ENCODE peak calls at places on chromosomes 3 and 15, in nine cellular contexts. K is RWPE2; F is right cardiac atrium; T is psoas muscle; Z is suprapubic skin; Q is CD8-positive, alpha-beta T cell; X is right atrium auricular region; I is MM.1S; Y is aorta. V is an unnamed sample.

GRCh38 chr3:109224333-109224732 is 87.8 kb downstream of the C3orf85 start:
- DNase-seq in K (no peak), F (no peak), T (no peak), Z (no peak), Q (no peak), X (no peak), I (peak; percentile 28), Y (no peak), V (no peak)

GRCh38 chr3:127399154-127399553 is 111.3 kb upstream of the PRR20G start:
- DNase-seq in K (no peak), F (no peak), T (no peak), Z (no peak), Q (no peak), X (no peak), I (no peak), Y (no peak), V (no peak)

GRCh38 chr3:57983734-57984518 is 24.3 kb upstream of the FLNB start:
- DNase-seq in K (no peak), F (peak; percentile 80), T (peak; percentile 72), Z (no peak), Q (no peak), X (peak; percentile 76), I (peak; percentile 70), Y (no peak), V (no peak)

GRCh38 chr15:98018761-98019351 is 58.4 kb downstream of the ARRDC4 start:
- DNase-seq in K (no peak), F (no peak), T (no peak), Z (no peak), Q (no peak), X (no peak), I (no peak), Y (no peak), V (no peak)

GRCh38 chr15:65663521-65663920 is 41.8 kb downstream of the SLC24A1 start:
- DNase-seq in K (no peak), F (no peak), T (no peak), Z (no peak), Q (no peak), X (no peak), I (no peak), Y (no peak), V (peak; percentile 23)

GRCh38 chr15:52306270-52306669 is 10.7 kb upstream of the MYO5C start:
- DNase-seq in K (no peak), F (no peak), T (no peak), Z (no peak), Q (no peak), X (no peak), I (no peak), Y (no peak), V (no peak)

GRCh38 chr3:108931025-108931424 is 22.7 kb downstream of the GUCA1C start:
- DNase-seq in K (no peak), F (no peak), T (no peak), Z (no peak), Q (no peak), X (no peak), I (no peak), Y (no peak), V (no peak)

GRCh38 chr3:159787794-159788205 is 200.8 kb upstream of the IL12A start:
- DNase-seq in K (no peak), F (no peak), T (no peak), Z (no peak), Q (no peak), X (no peak), I (no peak), Y (no peak), V (no peak)

GRCh38 chr15:65409284-65409631 is 13.5 kb downstream of the IGDCC4 start:
- DNase-seq in K (no peak), F (no peak), T (no peak), Z (no peak), Q (no peak), X (no peak), I (no peak), Y (no peak), V (no peak)

GRCh38 chr3:117252208-117252607 is 542.6 kb downstream of the TUSC7 start:
- DNase-seq in K (no peak), F (no peak), T (no peak), Z (no peak), Q (no peak), X (no peak), I (no peak), Y (no peak), V (no peak)

GRCh38 chr3:194468086-194468485 is 18.7 kb downstream of the ATP13A3 start:
- DNase-seq in K (no peak), F (no peak), T (no peak), Z (no peak), Q (no peak), X (no peak), I (no peak), Y (no peak), V (no peak)

GRCh38 chr3:4835616-4836043 is 143.6 kb upstream of the BHLHE40 start:
- DNase-seq in K (no peak), F (no peak), T (no peak), Z (no peak), Q (no peak), X (no peak), I (no peak), Y (no peak), V (no peak)

GRCh38 chr3:106036706-106037105 is 167.9 kb upstream of the CBLB start:
- DNase-seq in K (no peak), F (no peak), T (no peak), Z (no peak), Q (no peak), X (no peak), I (no peak), Y (no peak), V (no peak)

DNA sequence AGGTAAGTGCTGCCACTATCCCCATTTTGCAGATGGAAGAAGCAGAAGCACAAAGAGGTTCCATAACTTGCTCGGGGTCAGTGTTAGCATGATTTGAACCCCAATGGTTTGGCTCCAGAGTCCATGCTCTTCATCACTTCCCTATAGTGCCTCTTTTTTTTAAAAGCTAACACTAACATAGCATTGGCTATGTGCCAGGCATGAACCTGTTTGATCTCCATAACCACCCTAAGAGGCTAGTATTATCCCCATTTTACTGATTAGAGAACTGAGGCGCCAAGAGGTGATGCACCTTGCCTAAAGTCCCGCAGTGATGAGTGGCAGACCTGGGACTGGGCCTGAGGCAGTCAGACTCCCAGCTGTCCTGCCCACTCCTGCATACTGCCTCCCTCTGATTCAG is 7.3 kb downstream of the LINGO1 start:
- DNase-seq in K (no peak), F (no peak), T (no peak), Z (no peak), Q (no peak), X (no peak), I (no peak), Y (no peak), V (no peak)
- H3K4me1 ChIP-seq in K (no peaks in the 10 kb centered on the region), F (no peaks in the 10 kb centered on the region), T (no peaks in the 10 kb centered on the region), Z (no peaks in the 10 kb centered on the region), Q (no peaks in the 10 kb centered on the region), X (no peaks in the 10 kb centered on the region), I (no peaks in the 10 kb centered on the region), Y (no peaks in the 10 kb centered on the region), V (peaks cover 9% of the 10 kb centered on the region)

GRCh38 chr3:56800373-56801150 is 1.2 kb downstream of the ARHGEF3 start:
- DNase-seq in K (no peak), F (peak; percentile 48), T (no peak), Z (no peak), Q (peak; percentile 78), X (no peak), I (peak; percentile 74), Y (no peak), V (no peak)

GRCh38 chr3:56801597-56802410 is at the start of gene ARHGEF3:
- DNase-seq in K (peak; percentile 78), F (peak; percentile 95), T (peak; percentile 86), Z (peak; percentile 90), Q (peak; percentile 96), X (peak; percentile 80), I (peak; percentile 79), Y (peak; percentile 95), V (peak; percentile 82)

GRCh38 chr3:56801151-56801596 is 575 bp downstream of the ARHGEF3 start:
- DNase-seq in K (no peak), F (no peak), T (no peak), Z (no peak), Q (peak; percentile 72), X (no peak), I (peak; percentile 33), Y (no peak), V (no peak)

GRCh38 chr3:56796996-56797395 is 4.8 kb downstream of the ARHGEF3 start:
- DNase-seq in K (no peak), F (no peak), T (no peak), Z (no peak), Q (no peak), X (no peak), I (no peak), Y (no peak), V (no peak)

DNA sequence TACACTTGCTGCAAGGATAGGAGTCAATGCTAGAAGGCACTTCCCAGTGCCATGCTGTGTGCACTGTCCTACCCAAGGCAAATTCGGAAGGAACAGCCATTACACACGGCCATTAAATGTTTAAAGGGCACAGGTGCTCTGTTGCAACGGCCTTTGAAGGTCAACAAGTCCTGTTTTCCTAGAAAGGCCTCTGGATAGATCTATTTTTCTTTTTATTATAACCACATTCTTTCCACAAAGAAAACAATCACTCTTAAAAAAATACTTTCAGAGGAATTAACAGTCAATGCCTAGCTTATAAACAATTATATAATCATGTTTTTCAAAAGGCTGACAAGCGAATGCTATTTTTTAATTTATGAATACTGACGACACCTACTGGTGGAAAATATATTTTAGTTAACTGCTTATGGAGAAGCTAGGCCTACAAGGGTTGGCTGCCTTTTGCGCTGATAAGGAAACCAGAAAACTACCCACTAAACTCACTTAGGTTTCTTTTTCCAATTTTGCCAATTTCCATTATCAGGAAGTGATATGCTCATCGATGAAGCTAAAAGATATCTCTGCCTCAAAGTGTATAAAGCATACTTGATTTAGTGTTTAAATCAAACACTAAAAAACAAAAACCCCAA is 2.4 kb downstream of the ARHGEF3 start:
- DNase-seq in K (no peak), F (no peak), T (no peak), Z (no peak), Q (peak; percentile 59), X (no peak), I (peak; percentile 82), Y (no peak), V (no peak)
- H3K4me1 ChIP-seq in K (peaks cover 28% of the 10 kb centered on the region), F (peaks cover 4% of the 10 kb centered on the region), T (peaks cover 43% of the 10 kb centered on the region), Z (peaks cover 58% of the 10 kb centered on the region), Q (peaks cover 47% of the 10 kb centered on the region), X (no peaks in the 10 kb centered on the region), I (peaks cover 27% of the 10 kb centered on the region), Y (no peaks in the 10 kb centered on the region), V (no peaks in the 10 kb centered on the region)

GRCh38 chr15:73771380-73772095 is 18.4 kb upstream of the INSYN1 start:
- DNase-seq in K (no peak), F (no peak), T (no peak), Z (no peak), Q (no peak), X (no peak), I (no peak), Y (no peak), V (no peak)
- H3K4me1 ChIP-seq in K (no peaks in the 10 kb centered on the region), F (peaks cover 6% of the 10 kb centered on the region), T (peaks cover 6% of the 10 kb centered on the region), Z (peaks cover 6% of the 10 kb centered on the region), Q (no peaks in the 10 kb centered on the region), X (no peaks in the 10 kb centered on the region), I (no peaks in the 10 kb centered on the region), Y (peaks cover 4% of the 10 kb centered on the region), V (peaks cover 4% of the 10 kb centered on the region)

GRCh38 chr3:177185035-177185574 is 12.2 kb downstream of the TBL1XR1 start:
- DNase-seq in K (no peak), F (no peak), T (no peak), Z (no peak), Q (no peak), X (no peak), I (no peak), Y (no peak), V (no peak)
- H3K4me1 ChIP-seq in K (peaks cover 6% of the 10 kb centered on the region), F (peaks cover 15% of the 10 kb centered on the region), T (peaks cover 58% of the 10 kb centered on the region), Z (peaks cover 46% of the 10 kb centered on the region), Q (peaks cover 53% of the 10 kb centered on the region), X (no peaks in the 10 kb centered on the region), I (peaks cover 18% of the 10 kb centered on the region), Y (peaks cover 2% of the 10 kb centered on the region), V (no peaks in the 10 kb centered on the region)